ENCODE peak calls at places on chromosome 19, in six cellular contexts. Y is aorta; C is amygdala; W is hippocampal formation; J is activated CD8-positive, alpha-beta memory T cell treated with anti-CD3 and anti-CD28 coated beads for 4 hours; O is fibroblast of mammary gland. M is an unnamed sample.
A peak's percentile ranks its signal among the peaks of the same experiment; 100 is the strongest.

GRCh38 chr19:51702103-51702753 is 9.1 kb downstream of the SPACA6 start:
- DNase-seq in C (no peak), O (peak; percentile 62), W (no peak), J (no peak), Y (peak; percentile 94), M (no peak)

GRCh38 chr19:49554701-49555181 is 25.6 kb downstream of the NOSIP start:
- DNase-seq in C (no peak), O (no peak), W (no peak), Y (no peak), J (no peak), M (no peak)

GRCh38 chr19:292951-293350 is 1.7 kb upstream of the PLPP2 start:
- DNase-seq in W (no peak), J (no peak), O (no peak), Y (no peak), C (no peak), M (no peak)

GRCh38 chr19:53068834-53069233 is 24.3 kb downstream of the ERVV-2 start:
- DNase-seq in O (no peak), C (no peak), W (no peak), Y (no peak), J (no peak), M (no peak)

GRCh38 chr19:19110410-19111137 is 27.7 kb downstream of the TMEM161A start:
- DNase-seq in O (no peak), J (no peak), C (no peak), Y (no peak), W (no peak), M (no peak)

GRCh38 chr19:14391156-14391821 is 10.0 kb downstream of the ADGRE5 start:
- DNase-seq in O (no peak), C (no peak), Y (no peak), W (no peak), J (no peak), M (no peak)

GRCh38 chr19:46944918-46945628 is 74.6 kb upstream of the NPAS1 start:
- DNase-seq in C (peak; percentile 63), O (peak; percentile 86), J (no peak), W (peak; percentile 74), Y (peak; percentile 89), M (peak; percentile 75)

GRCh38 chr19:17647071-17648020 is 40.8 kb downstream of the UNC13A start:
- DNase-seq in J (no peak), Y (peak; percentile 71), C (no peak), W (no peak), O (no peak), M (no peak)

GRCh38 chr19:54354761-54355160 is 10.0 kb downstream of the LAIR1 start:
- DNase-seq in O (no peak), W (no peak), Y (no peak), C (no peak), J (no peak), M (no peak)

GRCh38 chr19:3137139-3137538 is 1.3 kb downstream of the GNA15 start:
- DNase-seq in O (no peak), Y (no peak), J (no peak), W (no peak), C (no peak), M (no peak)

GRCh38 chr19:47633516-47633915 is 24.6 kb downstream of the BICRA start:
- DNase-seq in C (no peak), O (no peak), J (no peak), Y (no peak), W (no peak), M (no peak)

GRCh38 chr19:51531349-51532315 is at the start of gene SIGLEC6:
- DNase-seq in J (no peak), O (no peak), W (peak; percentile 2), C (no peak), Y (no peak), M (peak; percentile 32)

GRCh38 chr19:11261431-11261901 is 858 bp downstream of the DOCK6 start:
- DNase-seq in O (no peak), J (no peak), C (no peak), W (no peak), Y (no peak), M (no peak)

GRCh38 chr19:44753932-44754742 is 5.6 kb downstream of the BCL3 start:
- DNase-seq in J (peak; percentile 51), C (no peak), O (peak; percentile 87), W (no peak), Y (peak; percentile 97), M (no peak)

GRCh38 chr19:5059191-5059579 is 90.3 kb downstream of the KDM4B start:
- DNase-seq in W (no peak), C (no peak), Y (no peak), J (no peak), O (no peak), M (no peak)

GRCh38 chr19:31378404-31378803 is 29.2 kb upstream of the TSHZ3 start:
- DNase-seq in J (no peak), O (peak; percentile 98), C (no peak), W (no peak), Y (no peak), M (no peak)

GRCh38 chr19:7326105-7326877 is 22.4 kb upstream of the ARHGEF18 start:
- DNase-seq in J (no peak), Y (peak; percentile 24), C (no peak), W (no peak), O (peak; percentile 36), M (no peak)

GRCh38 chr19:38665950-38666661 is 18.7 kb downstream of the ACTN4 start:
- DNase-seq in Y (peak; percentile 93), J (no peak), W (no peak), C (no peak), O (no peak), M (no peak)

GRCh38 chr19:34502582-34503545 is 21.3 kb downstream of the WTIP start:
- DNase-seq in C (no peak), O (peak; percentile 42), Y (no peak), J (no peak), W (no peak), M (no peak)